ENCODE peak calls at places on chromosome 7, in ten cellular contexts. A is DND-41; C is glutamatergic neuron; Y is astrocyte of the cerebellum; I is GM04504; M is NCI-H1092 treated with DMSO at 0.1 percent for 48 hours; S is T follicular helper cell; T is NCI-H1694 treated with DMSO at 0.1 percent for 48 hours; U is RPMI8226; O is stimulated activated CD4-positive, alpha-beta T cell treated with anti-CD3 and anti-CD28 coated beads, Interleukin-12 subunit alpha, Interleukin-12 subunit beta, amount 100 ng/mL, for 48 hours. F is an unnamed sample.

GRCh38 chr7:8881916-8882315 is 448.5 kb downstream of the NXPH1 start:
- DNase-seq in T (no peak), U (no peak), Y (no peak), I (no peak), C (no peak), S (no peak), M (no peak), A (no peak), O (no peak), F (no peak)

GRCh38 chr7:87312215-87312865 is 33.1 kb upstream of the CROT start:
- DNase-seq in I (peak), S (peak), Y (peak), T (peak), O (peak), C (peak), U (peak), A (peak), M (peak), F (peak)

GRCh38 chr7:98229441-98229840 is 18.2 kb downstream of the BHLHA15 start:
- DNase-seq in C (no peak), I (no peak), S (no peak), O (no peak), Y (no peak), U (no peak), A (no peak), M (no peak), T (no peak), F (no peak)

GRCh38 chr7:159095979-159096411 is 48.7 kb downstream of the VIPR2 start:
- DNase-seq in M (no peak), T (no peak), O (no peak), A (no peak), Y (no peak), I (no peak), C (no peak), S (no peak), U (no peak), F (no peak)

GRCh38 chr7:151736403-151736909 is 140.5 kb downstream of the PRKAG2 start:
- DNase-seq in U (peak), Y (peak), O (no peak), A (no peak), I (peak), C (peak), M (peak), S (no peak), T (no peak), F (peak)

GRCh38 chr7:15606561-15606960 is 44.7 kb upstream of the AGMO start:
- DNase-seq in C (no peak), A (no peak), U (no peak), S (no peak), M (no peak), I (no peak), Y (no peak), T (no peak), O (no peak), F (no peak)

GRCh38 chr7:153354071-153354470 is 594.5 kb downstream of the ACTR3B start:
- DNase-seq in I (no peak), U (no peak), S (no peak), O (no peak), A (no peak), T (no peak), Y (no peak), M (no peak), C (no peak), F (no peak)

GRCh38 chr7:128904381-128905197 is 5.9 kb downstream of the KCP start:
- DNase-seq in C (no peak), A (peak), O (no peak), T (peak), Y (peak), S (no peak), I (no peak), M (peak), U (peak), F (no peak)

GRCh38 chr7:92988051-92988450 is 129.7 kb downstream of the SAMD9 start:
- DNase-seq in A (no peak), S (no peak), T (no peak), U (no peak), Y (peak), M (no peak), O (no peak), I (no peak), C (no peak), F (no peak)

GRCh38 chr7:101560856-101561255 is 68.2 kb downstream of the MYL10 start:
- DNase-seq in M (no peak), O (no peak), C (no peak), A (no peak), S (no peak), U (no peak), T (no peak), Y (no peak), I (no peak), F (no peak)

GRCh38 chr7:117564080-117564479 is 84.3 kb downstream of the CFTR start:
- DNase-seq in I (no peak), Y (no peak), O (no peak), T (no peak), U (no peak), A (no peak), S (no peak), C (no peak), M (no peak), F (no peak)

GRCh38 chr7:97871659-97872024 is 566 bp downstream of the ASNS start:
- DNase-seq in M (peak), A (no peak), O (no peak), S (no peak), U (no peak), C (no peak), Y (no peak), I (peak), T (no peak), F (no peak)

GRCh38 chr7:44310221-44310848 is 15.1 kb downstream of the CAMK2B start:
- DNase-seq in M (no peak), I (no peak), T (no peak), O (no peak), Y (no peak), A (peak), U (no peak), C (no peak), S (no peak), F (no peak)

GRCh38 chr7:41930538-41931262 is 227.8 kb upstream of the INHBA start:
- DNase-seq in O (no peak), M (no peak), A (no peak), S (no peak), U (no peak), Y (no peak), T (no peak), I (no peak), C (no peak), F (no peak)

GRCh38 chr7:45294559-45294958 is 137.0 kb downstream of the RAMP3 start:
- DNase-seq in O (no peak), Y (no peak), U (no peak), C (no peak), S (no peak), T (no peak), A (no peak), M (no peak), I (no peak), F (no peak)

GRCh38 chr7:97001656-97002554 is 3.4 kb upstream of the DLX6 start:
- DNase-seq in Y (no peak), T (no peak), I (no peak), M (no peak), C (no peak), U (no peak), O (no peak), A (no peak), S (no peak), F (no peak)

GRCh38 chr7:154853063-154853726 is 149.7 kb downstream of the PAXIP1 start:
- DNase-seq in Y (no peak), M (no peak), T (no peak), A (no peak), I (no peak), S (no peak), C (no peak), O (no peak), U (no peak), F (no peak)

GRCh38 chr7:44075296-44076075 is 6.8 kb downstream of the POLM start:
- DNase-seq in I (no peak), T (no peak), O (no peak), M (no peak), S (no peak), U (no peak), C (no peak), A (no peak), Y (no peak), F (no peak)

GRCh38 chr7:105680505-105681187 is 99.4 kb upstream of the EFCAB10 start:
- DNase-seq in C (no peak), T (no peak), I (no peak), U (no peak), O (no peak), S (no peak), A (no peak), M (no peak), Y (no peak), F (no peak)

GRCh38 chr7:79091661-79092060 is 361.8 kb downstream of the MAGI2 start:
- DNase-seq in A (no peak), O (no peak), T (no peak), S (no peak), I (peak), Y (no peak), U (no peak), M (no peak), C (no peak), F (no peak)

GRCh38 chr7:3233301-3233700 is 67.8 kb upstream of the SDK1 start:
- DNase-seq in Y (no peak), U (no peak), O (no peak), A (no peak), I (no peak), M (no peak), T (no peak), C (no peak), S (no peak), F (no peak)

GRCh38 chr7:131147604-131148003 is 180.1 kb upstream of the MKLN1 start:
- DNase-seq in Y (no peak), U (no peak), T (no peak), O (no peak), C (no peak), S (no peak), M (no peak), A (no peak), I (no peak), F (no peak)

GRCh38 chr7:40551685-40552576 is 417.1 kb downstream of the SUGCT start:
- DNase-seq in O (no peak), A (no peak), T (no peak), S (no peak), I (peak), Y (no peak), C (peak), U (peak), M (no peak), F (no peak)

GRCh38 chr7:27122075-27122910 is 8.3 kb downstream of the HOXA4 start:
- DNase-seq in O (no peak), C (no peak), Y (no peak), T (no peak), I (no peak), A (no peak), S (no peak), M (no peak), U (no peak), F (no peak)

F was measured in NCI-H446 treated with DMSO at 0.1 percent for 48 hours.